ENCODE peak calls at places on chromosomes 13 and 19, in seven cellular contexts. Y is tibial nerve, K is ovary, Q is transverse colon, N is suprapubic skin, O is A549, J is stomach. T is an unnamed sample. For H3K4me1, the result is how much of the 10 kb centered on the place peaks cover.

GRCh38 chr13:113776231-113777125 is 17.5 kb downstream of the TMEM255B start:
- DNase-seq in Y (no peak), K (no peak), Q (no peak), N (no peak), O (no peak), J (peak), T (no peak)

GRCh38 chr13:44578064-44578394 is 1.9 kb upstream of the TSC22D1 start:
- DNase-seq in Y (no peak), K (no peak), Q (no peak), N (no peak), O (peak), J (peak), T (no peak)

GRCh38 chr13:33927315-33927714 is 109.4 kb downstream of the RFC3 start:
- DNase-seq in Y (no peak), K (no peak), Q (no peak), N (no peak), O (no peak), J (no peak), T (no peak)

GRCh38 chr19:39407644-39408391 is 1.2 kb downstream of the ZFP36 start:
- DNase-seq in Y (no peak), K (peak), Q (peak), N (peak), O (no peak), J (peak), T (peak)

GRCh38 chr19:5990289-5990797 is 12.4 kb upstream of the RANBP3 start:
- DNase-seq in Y (no peak), K (no peak), Q (no peak), N (no peak), O (peak), J (no peak), T (no peak)

GRCh38 chr13:114011226-114011625 is 37.4 kb upstream of the C13orf46 start:
- DNase-seq in Y (no peak), K (no peak), Q (no peak), N (peak), O (no peak), J (no peak), T (no peak)

GRCh38 chr19:55229789-55230182 is 1.2 kb upstream of the TMEM86B start:
- DNase-seq in Y (no peak), K (no peak), Q (no peak), N (no peak), O (no peak), J (no peak), T (no peak)

GRCh38 chr19:17686592-17687042 is 1.5 kb downstream of the UNC13A start:
- DNase-seq in Y (no peak), K (no peak), Q (no peak), N (no peak), O (peak), J (no peak), T (peak)

GRCh38 chr13:37049810-37050209 is 9.7 kb downstream of the SUPT20H start:
- DNase-seq in Y (no peak), K (no peak), Q (no peak), N (no peak), O (no peak), J (no peak), T (no peak)
- TF ChIP-seq CTCF in Y (no peak), K (no peak), Q (no peak), N (no peak), O (no peak), J (no peak), T (no peak)

DNA sequence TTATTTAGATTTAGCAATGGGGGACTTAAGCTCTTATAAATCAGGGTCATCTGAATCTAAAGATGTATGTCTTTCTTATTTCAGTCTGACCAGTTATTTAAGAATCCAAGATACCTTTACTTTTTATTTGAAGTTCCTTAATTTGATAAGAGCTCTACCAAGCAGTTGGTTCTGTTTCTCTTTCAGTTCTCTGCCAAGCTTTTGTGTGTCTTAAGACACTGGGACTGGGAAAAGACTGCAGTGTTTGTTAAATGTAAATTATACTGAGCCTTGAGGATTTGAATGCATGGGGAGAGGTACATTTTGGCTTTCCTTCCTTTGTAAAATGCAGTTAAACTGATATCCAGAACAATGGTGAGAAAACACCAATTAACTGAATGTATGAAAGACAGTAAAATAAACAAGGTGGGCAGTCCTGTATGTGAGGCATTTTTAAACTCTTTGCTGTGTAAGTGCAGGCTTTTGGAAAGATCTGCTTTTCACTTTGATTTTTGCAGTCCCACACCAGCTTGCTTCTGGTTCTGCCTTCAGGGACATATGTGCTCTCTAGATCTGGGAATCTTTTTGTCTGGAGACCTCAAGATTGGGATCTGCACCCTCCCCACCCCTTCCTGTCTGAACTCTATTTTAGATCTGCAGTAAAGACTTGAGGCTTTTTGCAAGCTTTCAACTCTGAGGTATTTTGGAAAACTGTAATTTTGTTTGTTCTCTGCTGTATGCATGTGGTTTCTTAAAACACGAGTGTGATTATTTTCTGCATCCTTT is 77.6 kb downstream of the LRCH1 start:
- DNase-seq in Y (no peak), K (no peak), Q (no peak), N (no peak), O (no peak), J (no peak), T (no peak)
- TF ChIP-seq EP300 in Y (no peak), K (no peak), Q (no peak), N (no peak), O (no peak), J (no peak), T (no peak)

DNA sequence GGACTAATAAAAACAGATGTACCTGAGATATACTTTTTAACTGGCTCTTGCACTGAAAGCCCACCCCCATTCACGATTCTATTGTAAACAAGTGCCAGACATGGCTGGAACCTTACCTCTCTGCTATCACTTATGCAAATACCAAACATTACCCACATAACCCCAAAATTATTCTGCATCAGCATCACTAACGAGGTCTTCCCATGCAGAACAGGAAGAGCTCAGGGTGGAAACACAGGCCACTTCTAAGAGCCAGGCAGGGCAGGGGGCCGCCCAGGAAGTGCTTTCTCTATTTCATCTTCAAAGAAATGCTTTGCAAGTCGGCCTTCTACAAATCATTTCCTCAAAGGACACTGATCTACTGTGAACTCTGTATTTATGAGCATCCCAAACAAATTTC is 7.3 kb downstream of the IRS2 start:
- DNase-seq in Y (no peak), K (no peak), Q (no peak), N (no peak), O (no peak), J (no peak), T (no peak)
- H3K4me1 ChIP-seq in Y (under half), K (under half), Q (under half), N (half or more), O (under half), J (half or more), T (half or more)

GRCh38 chr19:51511353-51511752 is 9.8 kb upstream of the SIGLEC12 start:
- DNase-seq in Y (no peak), K (no peak), Q (no peak), N (no peak), O (no peak), J (no peak), T (no peak)
- TF ChIP-seq CTCF in Y (no peak), K (no peak), Q (no peak), N (no peak), O (no peak), J (no peak), T (no peak)

DNA sequence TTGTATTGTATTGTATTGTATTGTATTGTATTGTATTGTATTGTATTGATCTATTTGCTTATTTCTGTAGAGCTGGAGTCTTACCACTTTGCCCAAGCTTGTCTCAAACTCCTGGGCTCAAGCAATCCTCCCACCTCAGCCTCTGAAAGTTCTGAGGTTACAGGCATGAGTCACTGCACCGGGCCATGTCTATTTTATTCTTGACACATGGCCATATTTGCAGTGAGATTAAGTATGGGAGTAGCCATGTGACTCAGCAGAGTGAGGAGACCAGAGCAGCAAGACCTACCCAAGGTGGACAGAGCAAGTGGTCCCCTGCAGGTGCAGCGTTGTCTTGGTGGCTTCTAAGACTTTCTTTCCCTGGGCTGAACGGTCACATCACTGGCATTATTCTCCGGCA is 49.1 kb upstream of the UBAC2 start:
- DNase-seq in Y (no peak), K (no peak), Q (no peak), N (no peak), O (peak), J (no peak), T (no peak)
- TF ChIP-seq EP300 in Y (no peak), K (no peak), Q (no peak), N (no peak), O (no peak), J (no peak), T (no peak)

GRCh38 chr19:3453840-3454239 is 26.5 kb downstream of the SMIM24 start:
- DNase-seq in Y (no peak), K (no peak), Q (no peak), N (no peak), O (no peak), J (no peak), T (peak)

GRCh38 chr19:3451451-3451866 is 28.9 kb downstream of the SMIM24 start:
- DNase-seq in Y (no peak), K (no peak), Q (no peak), N (no peak), O (no peak), J (no peak), T (no peak)

GRCh38 chr19:3450796-3451411 is 29.4 kb downstream of the SMIM24 start:
- DNase-seq in Y (no peak), K (peak), Q (peak), N (no peak), O (peak), J (peak), T (peak)

GRCh38 chr19:3454656-3455392 is 25.5 kb downstream of the SMIM24 start:
- DNase-seq in Y (no peak), K (no peak), Q (no peak), N (no peak), O (no peak), J (no peak), T (no peak)

DNA sequence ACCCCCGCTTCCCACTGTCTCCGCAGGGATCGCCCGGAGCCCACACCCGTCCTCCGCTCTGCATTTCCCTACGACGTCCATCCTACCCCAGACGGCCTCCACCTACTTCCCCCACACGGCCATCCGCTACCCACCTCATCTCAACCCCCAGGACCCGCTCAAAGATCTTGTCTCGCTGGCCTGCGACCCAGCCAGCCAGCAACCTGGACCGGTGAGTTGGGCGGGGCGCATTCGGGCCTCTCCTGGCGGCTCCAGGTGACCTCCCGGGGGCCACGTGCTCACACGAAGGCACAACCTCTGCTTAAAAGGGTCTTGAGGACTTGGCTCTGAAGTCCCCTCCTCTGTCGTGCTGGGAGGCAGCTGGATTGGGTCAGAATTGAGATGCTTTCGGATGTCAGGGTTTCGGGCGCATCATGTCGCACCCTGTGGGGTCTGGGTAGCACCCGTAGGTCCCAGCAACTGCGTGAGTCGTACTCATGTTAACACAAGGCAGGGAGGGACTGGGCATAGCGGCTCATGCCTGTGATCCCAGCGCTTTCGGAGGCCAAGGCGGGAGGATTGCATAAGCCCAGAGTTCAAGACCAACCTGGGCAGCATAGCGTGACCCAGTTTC is 27.8 kb downstream of the SMIM24 start:
- DNase-seq in Y (no peak), K (no peak), Q (no peak), N (no peak), O (no peak), J (no peak), T (peak)
- H3K4me1 ChIP-seq in Y (under half), K (under half), Q (under half), N (under half), O (under half), J (under half), T (under half)

DNA sequence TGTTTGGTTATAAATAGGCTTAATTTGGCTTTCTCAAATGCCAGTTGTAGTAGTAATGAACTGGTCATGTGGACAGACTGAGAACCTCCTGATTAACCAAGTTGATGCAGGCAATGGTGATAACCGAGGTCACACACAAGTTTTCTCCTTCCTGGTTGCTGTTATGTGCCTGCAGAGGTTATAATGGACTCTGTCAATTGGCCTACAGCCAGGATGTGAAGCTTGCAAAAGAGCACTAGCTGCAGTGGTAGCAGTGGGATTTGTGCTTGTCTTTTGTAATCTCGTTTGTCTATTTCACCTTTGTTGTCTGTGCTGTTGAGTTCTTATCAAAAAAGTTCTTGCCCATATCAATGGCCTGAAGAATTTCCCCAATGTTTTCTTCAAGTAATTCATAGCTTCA is 20.6 kb downstream of the OR10H3 start:
- DNase-seq in Y (no peak), K (no peak), Q (no peak), N (no peak), O (no peak), J (no peak), T (no peak)
- TF ChIP-seq CTCF in Y (no peak), K (no peak), Q (no peak), N (no peak), O (no peak), J (no peak), T (no peak)

DNA sequence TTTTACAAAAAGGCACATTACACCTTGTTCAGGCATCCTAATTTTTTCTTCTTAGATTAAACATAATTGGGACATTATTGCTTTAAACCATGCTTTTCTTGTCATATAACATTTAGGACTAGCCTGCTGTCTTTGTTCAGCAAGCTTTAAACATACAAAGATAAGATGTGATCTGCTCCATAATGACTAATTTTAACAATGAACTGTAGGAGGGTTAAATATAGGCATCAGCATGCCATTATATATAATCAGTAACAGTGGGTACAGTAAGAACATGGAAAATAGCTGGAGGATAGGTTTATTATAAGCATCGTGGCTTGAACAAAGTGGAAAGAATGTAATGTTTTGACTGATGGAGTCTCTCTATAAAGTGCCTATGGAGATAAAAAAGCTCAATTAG is 661.7 kb downstream of the SLITRK6 start:
- DNase-seq in Y (no peak), K (no peak), Q (no peak), N (no peak), O (no peak), J (no peak), T (no peak)
- TF ChIP-seq EP300 in Y (no peak), K (no peak), Q (no peak), N (no peak), O (no peak), J (no peak), T (no peak)